ENCODE peak calls at places on chromosomes 12 and 14, in ten cellular contexts. E is tibial artery, B is Caki2, W is nucleus accumbens, J is hippocampal formation, Q is astrocyte, O is MCF 10A, N is ELR, S is cardiac fibroblast, U is neural progenitor cell. R is an unnamed sample.

GRCh38 chr14:77485901-77486678 is 12.5 kb downstream of the ISM2 start:
- DNase-seq in E (no peak), B (peak), W (no peak), J (no peak), Q (peak), O (peak), N (peak), S (no peak), U (no peak), R (peak)

GRCh38 chr12:25436206-25436912 is 116.7 kb downstream of the LMNTD1 start:
- DNase-seq in E (no peak), B (peak), W (no peak), J (peak), Q (peak), O (peak), N (peak), S (peak), U (peak), R (peak)

GRCh38 chr12:80745851-80746250 is 29.1 kb downstream of the MYF5 start:
- DNase-seq in E (no peak), B (no peak), W (no peak), J (no peak), Q (no peak), O (no peak), N (no peak), S (peak), U (no peak), R (no peak)

GRCh38 chr12:24143928-24144327 is 194.5 kb upstream of the SOX5 start:
- DNase-seq in E (no peak), B (no peak), W (no peak), J (no peak), Q (no peak), O (no peak), N (no peak), S (no peak), U (no peak), R (no peak)

GRCh38 chr14:55434805-55435174 is 5.6 kb downstream of the TBPL2 start:
- DNase-seq in E (no peak), B (no peak), W (no peak), J (no peak), Q (no peak), O (no peak), N (no peak), S (no peak), U (no peak), R (no peak)

GRCh38 chr12:51246254-51246853 is 7.7 kb downstream of the DAZAP2 start:
- DNase-seq in E (no peak), B (no peak), W (no peak), J (no peak), Q (peak), O (no peak), N (peak), S (peak), U (no peak), R (peak)

GRCh38 chr12:42684171-42685071 is 94.9 kb upstream of the PRICKLE1 start:
- DNase-seq in E (no peak), B (no peak), W (no peak), J (no peak), Q (peak), O (peak), N (no peak), S (peak), U (no peak), R (peak)

GRCh38 chr12:1464925-1465324 is 129.5 kb downstream of the FBXL14 start:
- DNase-seq in E (no peak), B (no peak), W (no peak), J (no peak), Q (no peak), O (no peak), N (no peak), S (no peak), U (no peak), R (no peak)

GRCh38 chr14:23154876-23155587 is 28.4 kb downstream of the SLC7A8 start:
- DNase-seq in E (peak), B (peak), W (peak), J (peak), Q (peak), O (peak), N (peak), S (peak), U (peak), R (peak)

R was measured in fibroblast of pulmonary artery.